ENCODE peak calls at places on chromosomes 3 and 15, in six cellular contexts. One of them, this sample, is unnamed.

GRCh38 chr3:187265461-187265955 is 26.0 kb downstream of the MASP1 start:
- DNase-seq in progenitor cell of endocrine pancreas: no peak
- DNase-seq in cardiac fibroblast: no peak
- DNase-seq in activated B cell treated with CpG ODN at 0.5 μM for 24 hours: no peak
- DNase-seq in MM.1S: no peak
- DNase-seq in OCI-LY7: no peak
- DNase-seq in this sample: no peak

GRCh38 chr3:190258634-190259033 is 63.6 kb downstream of the CLDN1 start:
- DNase-seq in progenitor cell of endocrine pancreas: no peak
- DNase-seq in cardiac fibroblast: no peak
- DNase-seq in activated B cell treated with CpG ODN at 0.5 μM for 24 hours: no peak
- DNase-seq in MM.1S: no peak
- DNase-seq in OCI-LY7: no peak
- DNase-seq in this sample: no peak

GRCh38 chr15:77905301-77905920 is 172.1 kb downstream of the TBC1D2B start:
- DNase-seq in progenitor cell of endocrine pancreas: no peak
- DNase-seq in cardiac fibroblast: no peak
- DNase-seq in activated B cell treated with CpG ODN at 0.5 μM for 24 hours: no peak
- DNase-seq in MM.1S: no peak
- DNase-seq in OCI-LY7: no peak
- DNase-seq in this sample: no peak

GRCh38 chr3:25594007-25594502 is 70.7 kb downstream of the TOP2B start:
- DNase-seq in progenitor cell of endocrine pancreas: no peak
- DNase-seq in cardiac fibroblast: peak; percentile 88
- DNase-seq in activated B cell treated with CpG ODN at 0.5 μM for 24 hours: no peak
- DNase-seq in MM.1S: peak; percentile 46
- DNase-seq in OCI-LY7: peak; percentile 56
- DNase-seq in this sample: no peak

GRCh38 chr3:102002056-102002455 is 152.7 kb downstream of the NFKBIZ start:
- DNase-seq in progenitor cell of endocrine pancreas: no peak
- DNase-seq in cardiac fibroblast: no peak
- DNase-seq in activated B cell treated with CpG ODN at 0.5 μM for 24 hours: no peak
- DNase-seq in MM.1S: no peak
- DNase-seq in OCI-LY7: no peak
- DNase-seq in this sample: no peak

GRCh38 chr3:58092516-58092915 is 84.3 kb downstream of the FLNB start:
- DNase-seq in progenitor cell of endocrine pancreas: no peak
- DNase-seq in cardiac fibroblast: peak; percentile 51
- DNase-seq in activated B cell treated with CpG ODN at 0.5 μM for 24 hours: no peak
- DNase-seq in MM.1S: no peak
- DNase-seq in OCI-LY7: no peak
- DNase-seq in this sample: no peak

GRCh38 chr3:195241592-195242355 is 29.2 kb downstream of the XXYLT1 start:
- DNase-seq in progenitor cell of endocrine pancreas: no peak
- DNase-seq in cardiac fibroblast: peak; percentile 18
- DNase-seq in activated B cell treated with CpG ODN at 0.5 μM for 24 hours: no peak
- DNase-seq in MM.1S: no peak
- DNase-seq in OCI-LY7: no peak
- DNase-seq in this sample: no peak

GRCh38 chr15:31471731-31472430 is 145.2 kb downstream of the KLF13 start:
- DNase-seq in progenitor cell of endocrine pancreas: no peak
- DNase-seq in cardiac fibroblast: peak; percentile 94
- DNase-seq in activated B cell treated with CpG ODN at 0.5 μM for 24 hours: no peak
- DNase-seq in MM.1S: no peak
- DNase-seq in OCI-LY7: no peak
- DNase-seq in this sample: no peak

GRCh38 chr3:190321789-190322603 is at the start of gene CLDN1:
- DNase-seq in progenitor cell of endocrine pancreas: peak; percentile 86
- DNase-seq in cardiac fibroblast: peak; percentile 77
- DNase-seq in activated B cell treated with CpG ODN at 0.5 μM for 24 hours: peak; percentile 23
- DNase-seq in MM.1S: peak; percentile 70
- DNase-seq in OCI-LY7: no peak
- DNase-seq in this sample: peak; percentile 83

GRCh38 chr15:26051771-26052685 is 188.9 kb upstream of the ATP10A start:
- DNase-seq in progenitor cell of endocrine pancreas: no peak
- DNase-seq in cardiac fibroblast: peak; percentile 4
- DNase-seq in activated B cell treated with CpG ODN at 0.5 μM for 24 hours: no peak
- DNase-seq in MM.1S: no peak
- DNase-seq in OCI-LY7: no peak
- DNase-seq in this sample: no peak

GRCh38 chr3:177733233-177733632 is 536.0 kb upstream of the TBL1XR1 start:
- DNase-seq in progenitor cell of endocrine pancreas: no peak
- DNase-seq in cardiac fibroblast: no peak
- DNase-seq in activated B cell treated with CpG ODN at 0.5 μM for 24 hours: no peak
- DNase-seq in MM.1S: no peak
- DNase-seq in OCI-LY7: no peak
- DNase-seq in this sample: no peak

GRCh38 chr15:60154764-60155163 is 150.7 kb downstream of the FOXB1 start:
- DNase-seq in progenitor cell of endocrine pancreas: no peak
- DNase-seq in cardiac fibroblast: no peak
- DNase-seq in activated B cell treated with CpG ODN at 0.5 μM for 24 hours: no peak
- DNase-seq in MM.1S: no peak
- DNase-seq in OCI-LY7: no peak
- DNase-seq in this sample: no peak

GRCh38 chr3:140128217-140129137 is 193.5 kb downstream of the CLSTN2 start:
- DNase-seq in progenitor cell of endocrine pancreas: peak; percentile 17
- DNase-seq in cardiac fibroblast: peak; percentile 30
- DNase-seq in activated B cell treated with CpG ODN at 0.5 μM for 24 hours: no peak
- DNase-seq in MM.1S: no peak
- DNase-seq in OCI-LY7: peak; percentile 35
- DNase-seq in this sample: peak; percentile 49

GRCh38 chr3:118772036-118773030 is 262.3 kb downstream of the IGSF11 start:
- DNase-seq in progenitor cell of endocrine pancreas: no peak
- DNase-seq in cardiac fibroblast: no peak
- DNase-seq in activated B cell treated with CpG ODN at 0.5 μM for 24 hours: no peak
- DNase-seq in MM.1S: no peak
- DNase-seq in OCI-LY7: no peak
- DNase-seq in this sample: peak; percentile 49

GRCh38 chr3:168034152-168034928 is 61.4 kb downstream of the GOLIM4 start:
- DNase-seq in progenitor cell of endocrine pancreas: no peak
- DNase-seq in cardiac fibroblast: peak; percentile 63
- DNase-seq in activated B cell treated with CpG ODN at 0.5 μM for 24 hours: no peak
- DNase-seq in MM.1S: no peak
- DNase-seq in OCI-LY7: no peak
- DNase-seq in this sample: no peak

GRCh38 chr3:77539014-77539413 is 499.1 kb downstream of the ROBO2 start:
- DNase-seq in progenitor cell of endocrine pancreas: no peak
- DNase-seq in cardiac fibroblast: no peak
- DNase-seq in activated B cell treated with CpG ODN at 0.5 μM for 24 hours: no peak
- DNase-seq in MM.1S: no peak
- DNase-seq in OCI-LY7: no peak
- DNase-seq in this sample: no peak

GRCh38 chr3:143190101-143190500 is 70.5 kb downstream of the CHST2 start:
- DNase-seq in progenitor cell of endocrine pancreas: no peak
- DNase-seq in cardiac fibroblast: peak; percentile 25
- DNase-seq in activated B cell treated with CpG ODN at 0.5 μM for 24 hours: no peak
- DNase-seq in MM.1S: no peak
- DNase-seq in OCI-LY7: no peak
- DNase-seq in this sample: no peak

GRCh38 chr3:50173685-50174516 is 17.5 kb upstream of the GNAT1 start:
- DNase-seq in progenitor cell of endocrine pancreas: no peak
- DNase-seq in cardiac fibroblast: no peak
- DNase-seq in activated B cell treated with CpG ODN at 0.5 μM for 24 hours: no peak
- DNase-seq in MM.1S: no peak
- DNase-seq in OCI-LY7: no peak
- DNase-seq in this sample: no peak

GRCh38 chr3:127044996-127045395 is 62.1 kb downstream of the PLXNA1 start:
- DNase-seq in progenitor cell of endocrine pancreas: no peak
- DNase-seq in cardiac fibroblast: no peak
- DNase-seq in activated B cell treated with CpG ODN at 0.5 μM for 24 hours: no peak
- DNase-seq in MM.1S: peak; percentile 24
- DNase-seq in OCI-LY7: peak; percentile 8
- DNase-seq in this sample: no peak

GRCh38 chr15:33031324-33031736 is 163.2 kb downstream of the FMN1 start:
- DNase-seq in progenitor cell of endocrine pancreas: no peak
- DNase-seq in cardiac fibroblast: peak; percentile 56
- DNase-seq in activated B cell treated with CpG ODN at 0.5 μM for 24 hours: no peak
- DNase-seq in MM.1S: no peak
- DNase-seq in OCI-LY7: no peak
- DNase-seq in this sample: no peak
- TF ChIP-seq CTCF in progenitor cell of endocrine pancreas: no peak
- TF ChIP-seq CTCF in cardiac fibroblast: no peak
- TF ChIP-seq CTCF in activated B cell treated with CpG ODN at 0.5 μM for 24 hours: no peak
- TF ChIP-seq CTCF in MM.1S: no peak
- TF ChIP-seq CTCF in OCI-LY7: no peak
- TF ChIP-seq CTCF in this sample: no peak

GRCh38 chr3:63914312-63914711 is 2.1 kb upstream of the SCAANT1 start:
- DNase-seq in progenitor cell of endocrine pancreas: no peak
- DNase-seq in cardiac fibroblast: peak; percentile 41
- DNase-seq in activated B cell treated with CpG ODN at 0.5 μM for 24 hours: no peak
- DNase-seq in MM.1S: no peak
- DNase-seq in OCI-LY7: no peak
- DNase-seq in this sample: no peak
- TF ChIP-seq CTCF in progenitor cell of endocrine pancreas: no peak
- TF ChIP-seq CTCF in cardiac fibroblast: no peak
- TF ChIP-seq CTCF in activated B cell treated with CpG ODN at 0.5 μM for 24 hours: no peak
- TF ChIP-seq CTCF in MM.1S: no peak
- TF ChIP-seq CTCF in OCI-LY7: no peak
- TF ChIP-seq CTCF in this sample: no peak

GRCh38 chr3:4419386-4419785 is 47.7 kb downstream of the SUMF1 start:
- DNase-seq in progenitor cell of endocrine pancreas: no peak
- DNase-seq in cardiac fibroblast: no peak
- DNase-seq in activated B cell treated with CpG ODN at 0.5 μM for 24 hours: no peak
- DNase-seq in MM.1S: no peak
- DNase-seq in OCI-LY7: no peak
- DNase-seq in this sample: no peak

GRCh38 chr3:4416427-4416826 is 50.6 kb downstream of the SUMF1 start:
- DNase-seq in progenitor cell of endocrine pancreas: no peak
- DNase-seq in cardiac fibroblast: no peak
- DNase-seq in activated B cell treated with CpG ODN at 0.5 μM for 24 hours: no peak
- DNase-seq in MM.1S: no peak
- DNase-seq in OCI-LY7: no peak
- DNase-seq in this sample: no peak

GRCh38 chr3:4417449-4417848 is 49.6 kb downstream of the SUMF1 start:
- DNase-seq in progenitor cell of endocrine pancreas: no peak
- DNase-seq in cardiac fibroblast: peak; percentile 81
- DNase-seq in activated B cell treated with CpG ODN at 0.5 μM for 24 hours: no peak
- DNase-seq in MM.1S: no peak
- DNase-seq in OCI-LY7: no peak
- DNase-seq in this sample: no peak

GRCh38 chr3:4416961-4417360 is 50.1 kb downstream of the SUMF1 start:
- DNase-seq in progenitor cell of endocrine pancreas: no peak
- DNase-seq in cardiac fibroblast: peak; percentile 97
- DNase-seq in activated B cell treated with CpG ODN at 0.5 μM for 24 hours: no peak
- DNase-seq in MM.1S: no peak
- DNase-seq in OCI-LY7: no peak
- DNase-seq in this sample: no peak

DNA sequence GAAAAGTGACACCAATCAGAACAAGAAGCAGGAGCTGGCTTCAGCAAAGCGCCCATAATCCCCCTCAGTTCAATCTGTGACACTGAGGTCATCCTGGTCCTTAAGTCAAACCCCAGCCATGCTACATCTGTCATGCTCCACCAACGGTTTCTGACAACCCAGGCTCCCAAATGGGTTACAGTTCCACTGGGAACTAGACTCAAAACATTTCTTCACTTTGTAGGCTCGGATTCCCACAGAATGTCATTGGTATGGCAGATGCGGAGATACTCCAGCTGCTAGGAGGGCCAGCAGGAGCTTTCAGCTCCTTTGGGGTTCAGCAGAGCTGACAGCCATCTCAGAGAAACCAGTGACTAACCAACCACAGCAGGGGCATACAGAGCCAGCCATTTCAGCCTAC is 48.9 kb downstream of the SUMF1 start:
- DNase-seq in progenitor cell of endocrine pancreas: no peak
- DNase-seq in cardiac fibroblast: peak; percentile 25
- DNase-seq in activated B cell treated with CpG ODN at 0.5 μM for 24 hours: no peak
- DNase-seq in MM.1S: no peak
- DNase-seq in OCI-LY7: no peak
- DNase-seq in this sample: no peak
- TF ChIP-seq CTCF in progenitor cell of endocrine pancreas: no peak
- TF ChIP-seq CTCF in cardiac fibroblast: no peak
- TF ChIP-seq CTCF in activated B cell treated with CpG ODN at 0.5 μM for 24 hours: no peak
- TF ChIP-seq CTCF in MM.1S: no peak
- TF ChIP-seq CTCF in OCI-LY7: no peak
- TF ChIP-seq CTCF in this sample: no peak

DNA sequence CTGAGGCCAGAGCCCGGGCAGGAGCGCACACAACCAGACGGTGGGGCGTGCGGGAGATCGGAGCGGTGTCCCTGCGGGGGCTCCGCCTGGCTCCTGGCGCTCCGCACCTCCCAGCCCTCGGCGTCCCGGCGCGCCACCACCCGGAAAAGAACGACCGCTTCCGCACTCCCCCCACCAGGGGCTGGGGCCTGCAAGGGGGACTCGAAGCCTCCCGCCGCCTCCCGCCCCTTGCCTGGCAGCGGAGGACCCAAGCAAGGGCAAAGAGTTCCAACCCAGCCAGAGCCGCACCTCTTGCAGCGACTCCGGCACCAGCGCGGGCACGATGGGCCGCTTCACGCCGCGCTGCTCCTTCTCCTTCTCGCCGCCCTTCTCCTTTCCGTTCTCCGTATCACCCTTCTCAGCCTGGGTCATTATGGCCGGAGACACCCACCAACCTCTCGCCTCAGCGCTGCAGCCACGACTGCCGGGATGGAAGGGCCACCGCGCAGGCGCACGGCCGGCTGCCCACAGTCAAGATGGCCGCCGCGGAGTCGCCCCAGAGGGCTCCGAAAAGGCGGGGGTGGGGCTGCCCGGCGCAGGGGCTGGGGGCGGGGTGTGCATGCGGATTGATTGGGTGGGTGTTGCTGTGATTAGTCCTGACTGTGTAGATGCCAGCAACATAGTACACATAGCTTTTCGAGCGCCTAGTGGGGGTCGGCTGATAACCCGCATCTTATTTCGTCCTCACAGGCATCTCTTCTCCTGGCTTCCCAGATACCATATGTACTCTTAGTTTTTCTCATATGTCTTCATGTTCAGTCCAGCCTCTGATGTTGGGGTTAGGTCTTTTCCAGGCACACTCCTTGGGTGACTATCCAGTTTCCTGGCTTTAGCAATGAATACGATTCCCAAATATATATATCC is at the start of gene ACTR8:
- DNase-seq in progenitor cell of endocrine pancreas: peak; percentile 84
- DNase-seq in cardiac fibroblast: peak; percentile 85
- DNase-seq in activated B cell treated with CpG ODN at 0.5 μM for 24 hours: peak; percentile 88
- DNase-seq in MM.1S: peak; percentile 77
- DNase-seq in OCI-LY7: peak; percentile 89
- DNase-seq in this sample: peak; percentile 94
- TF ChIP-seq CTCF in progenitor cell of endocrine pancreas: peak; percentile 40
- TF ChIP-seq CTCF in cardiac fibroblast: peak; percentile 26
- TF ChIP-seq CTCF in activated B cell treated with CpG ODN at 0.5 μM for 24 hours: no peak
- TF ChIP-seq CTCF in MM.1S: no peak
- TF ChIP-seq CTCF in OCI-LY7: no peak
- TF ChIP-seq CTCF in this sample: no peak